ENCODE peak calls at places on chromosome X, in five cellular contexts. C, W, G, O and P are unnamed samples.

GRCh38 chrX:46279214-46279924 is 265.9 kb downstream of the ZNF674 start:
- DNase-seq in C (no peak), W (no peak), G (no peak), O (no peak), P (no peak)

GRCh38 chrX:22325091-22325490 is 52.4 kb downstream of the CBLL2 start:
- DNase-seq in C (no peak), W (no peak), G (no peak), O (no peak), P (no peak)

GRCh38 chrX:18961686-18962085 is 22.2 kb downstream of the PHKA2 start:
- DNase-seq in C (no peak), W (no peak), G (no peak), O (no peak), P (no peak)

GRCh38 chrX:131821945-131822622 is 201.0 kb upstream of the STK26 start:
- DNase-seq in C (peak), W (no peak), G (peak), O (peak), P (no peak)

GRCh38 chrX:15343075-15343476 is 7.8 kb upstream of the PIGA start:
- DNase-seq in C (no peak), W (no peak), G (no peak), O (no peak), P (no peak)

GRCh38 chrX:19673334-19674040 is 158.2 kb upstream of the MAP3K15 start:
- DNase-seq in C (no peak), W (peak), G (no peak), O (peak), P (no peak)

GRCh38 chrX:19107035-19107434 is 15.2 kb downstream of the ADGRG2 start:
- DNase-seq in C (no peak), W (no peak), G (no peak), O (no peak), P (no peak)

GRCh38 chrX:26783512-26784225 is 567.7 kb downstream of the MAGEB5 start:
- DNase-seq in C (no peak), W (no peak), G (no peak), O (no peak), P (peak)

GRCh38 chrX:42678133-42678532 is 99.8 kb downstream of the PPP1R2C start:
- DNase-seq in C (no peak), W (no peak), G (no peak), O (no peak), P (no peak)

GRCh38 chrX:19179389-19179788 is 57.1 kb upstream of the ADGRG2 start:
- DNase-seq in C (no peak), W (no peak), G (no peak), O (no peak), P (no peak)

GRCh38 chrX:138925330-138925729 is 213.8 kb upstream of the FGF13 start:
- DNase-seq in C (no peak), W (no peak), G (no peak), O (no peak), P (no peak)

GRCh38 chrX:148681605-148682004 is 181.2 kb downstream of the AFF2 start:
- DNase-seq in C (no peak), W (no peak), G (no peak), O (no peak), P (no peak)
- TF ChIP-seq CTCF in C (no peak), W (no peak), G (no peak), O (no peak), P (no peak)

DNA sequence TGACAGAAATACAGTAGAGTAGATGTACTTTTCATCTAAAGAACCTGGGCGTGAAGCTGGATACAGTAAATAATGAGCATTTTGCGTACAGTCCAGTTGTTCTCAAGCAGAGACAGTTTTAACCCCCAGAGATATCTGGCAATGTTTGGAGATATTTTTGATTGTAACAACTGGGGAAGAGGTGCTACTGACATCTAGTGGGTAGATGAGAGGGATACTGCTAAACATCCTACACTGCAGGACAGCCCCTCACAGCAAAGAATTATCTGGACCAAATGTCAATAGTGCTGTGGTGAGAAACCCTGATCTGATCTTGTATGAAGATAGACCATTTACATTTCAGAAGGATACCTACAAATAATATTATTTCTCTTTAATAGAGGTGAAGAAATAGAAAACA is 200.2 kb upstream of the FAM47A start:
- DNase-seq in C (no peak), W (no peak), G (no peak), O (no peak), P (no peak)
- TF ChIP-seq CTCF in C (no peak), W (no peak), G (no peak), O (no peak), P (peak)

GRCh38 chrX:21126661-21127060 is 247.6 kb upstream of the CNKSR2 start:
- DNase-seq in C (no peak), W (no peak), G (no peak), O (no peak), P (no peak)
- TF ChIP-seq CTCF in C (no peak), W (no peak), G (no peak), O (no peak), P (no peak)

DNA sequence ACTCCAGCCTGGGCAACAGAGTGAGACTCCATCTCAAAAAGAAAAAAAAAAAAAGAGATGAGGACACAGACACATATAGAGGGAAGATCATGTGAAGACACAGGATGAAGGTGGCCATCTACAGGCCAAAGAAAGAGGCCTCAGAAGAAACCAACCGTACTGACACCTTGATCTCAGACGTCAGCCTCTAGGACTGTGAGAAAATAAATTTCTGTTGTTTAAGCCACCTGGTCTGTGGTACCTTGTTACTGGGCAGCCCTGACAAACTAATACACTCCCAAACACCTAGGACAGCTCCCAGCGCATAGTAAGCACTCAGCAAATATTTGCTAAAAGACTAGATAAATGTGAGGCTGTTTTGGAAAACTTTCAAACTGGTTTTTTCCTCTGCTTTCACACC is 59.2 kb upstream of the SMIM10 start:
- DNase-seq in C (no peak), W (no peak), G (no peak), O (no peak), P (no peak)
- TF ChIP-seq CTCF in C (no peak), W (no peak), G (no peak), O (no peak), P (no peak)

GRCh38 chrX:39263946-39264483 is 462.8 kb downstream of the MID1IP1 start:
- DNase-seq in C (no peak), W (no peak), G (no peak), O (no peak), P (no peak)

GRCh38 chrX:39258331-39258730 is 457.1 kb downstream of the MID1IP1 start:
- DNase-seq in C (no peak), W (no peak), G (no peak), O (no peak), P (no peak)

GRCh38 chrX:39262641-39263040 is 461.4 kb downstream of the MID1IP1 start:
- DNase-seq in C (no peak), W (no peak), G (no peak), O (no peak), P (no peak)

GRCh38 chrX:39261446-39262147 is 460.3 kb downstream of the MID1IP1 start:
- DNase-seq in C (no peak), W (no peak), G (no peak), O (no peak), P (peak)

GRCh38 chrX:39260965-39261364 is 459.7 kb downstream of the MID1IP1 start:
- DNase-seq in C (no peak), W (no peak), G (no peak), O (no peak), P (no peak)
- TF ChIP-seq CTCF in C (no peak), W (no peak), G (no peak), O (no peak), P (no peak)